ENCODE peak calls at places on chromosomes 4 and X, in five cellular contexts. X, E, S, N and F are unnamed samples.

GRCh38 chrX:110509778-110510510 is 151.3 kb downstream of the RTL9 start:
- DNase-seq in X (no peak), E (no peak), S (no peak), N (no peak), F (no peak)

GRCh38 chr4:3434891-3435683 is 6.7 kb upstream of the HGFAC start:
- DNase-seq in X (peak; percentile 34), E (no peak), S (no peak), N (no peak), F (no peak)

GRCh38 chrX:19883878-19884277 is 3.5 kb downstream of the SH3KBP1 start:
- DNase-seq in X (no peak), E (peak; percentile 43), S (no peak), N (no peak), F (no peak)

GRCh38 chrX:43552166-43552565 is 103.9 kb upstream of the MAOA start:
- DNase-seq in X (no peak), E (no peak), S (no peak), N (peak; percentile 25), F (no peak)

GRCh38 chrX:44767308-44767707 is 76.5 kb upstream of the DUSP21 start:
- DNase-seq in X (no peak), E (no peak), S (no peak), N (no peak), F (no peak)

GRCh38 chr4:86493460-86493859 is 100.7 kb upstream of the PTPN13 start:
- DNase-seq in X (no peak), E (no peak), S (no peak), N (no peak), F (no peak)

GRCh38 chr4:110287130-110287529 is 88.7 kb upstream of the ELOVL6 start:
- DNase-seq in X (no peak), E (peak; percentile 44), S (no peak), N (no peak), F (no peak)

GRCh38 chrX:30904632-30905031 is 15.6 kb upstream of the TAB3 start:
- DNase-seq in X (no peak), E (no peak), S (no peak), N (no peak), F (no peak)

GRCh38 chrX:36684053-36684452 is 324.1 kb upstream of the FAM47C start:
- DNase-seq in X (no peak), E (no peak), S (no peak), N (no peak), F (no peak)

GRCh38 chr4:121726642-121727268 is 30.0 kb upstream of the ANXA5 start:
- DNase-seq in X (peak; percentile 50), E (peak; percentile 61), S (peak; percentile 22), N (peak; percentile 64), F (peak; percentile 79)

GRCh38 chr4:155675709-155676429 is 9.2 kb downstream of the GUCY1A1 start:
- DNase-seq in X (no peak), E (no peak), S (no peak), N (no peak), F (no peak)

GRCh38 chrX:71616672-71617529 is 1.4 kb downstream of the CXCR3 start:
- DNase-seq in X (no peak), E (no peak), S (peak; percentile 32), N (peak; percentile 31), F (no peak)

GRCh38 chr4:176561368-176561767 is 231.4 kb downstream of the VEGFC start:
- DNase-seq in X (no peak), E (no peak), S (no peak), N (no peak), F (no peak)

GRCh38 chr4:104976258-104976657 is 170.4 kb upstream of the TET2 start:
- DNase-seq in X (no peak), E (no peak), S (no peak), N (no peak), F (no peak)

GRCh38 chr4:73836373-73837269 is at the start of gene CXCL6:
- DNase-seq in X (no peak), E (no peak), S (no peak), N (no peak), F (peak; percentile 40)

GRCh38 chrX:72271812-72272211 is 5.2 kb downstream of the RPS4X start:
- DNase-seq in X (no peak), E (no peak), S (no peak), N (no peak), F (no peak)

GRCh38 chrX:1649623-1650022 is 34.8 kb downstream of the ASMT start:
- DNase-seq in X (no peak), E (no peak), S (no peak), N (no peak), F (no peak)

GRCh38 chrX:7147431-7147977 is at the start of gene STS:
- DNase-seq in X (no peak), E (no peak), S (peak; percentile 39), N (no peak), F (peak; percentile 11)

GRCh38 chrX:6226646-6227444 is 1.8 kb downstream of the NLGN4X start:
- DNase-seq in X (no peak), E (no peak), S (peak; percentile 68), N (no peak), F (no peak)

GRCh38 chr4:100469555-100469954 is 48.3 kb downstream of the EMCN start:
- DNase-seq in X (no peak), E (no peak), S (no peak), N (no peak), F (no peak)

GRCh38 chr4:151087467-151087866 is 12.0 kb upstream of the RPS3A start:
- DNase-seq in X (no peak), E (no peak), S (no peak), N (no peak), F (no peak)

GRCh38 chrX:19863237-19864223 is 23.9 kb downstream of the SH3KBP1 start:
- DNase-seq in X (no peak), E (no peak), S (no peak), N (no peak), F (no peak)

GRCh38 chr4:152691761-152692160 is 12.0 kb upstream of the TMEM154 start:
- DNase-seq in X (no peak), E (no peak), S (no peak), N (peak; percentile 20), F (no peak)

GRCh38 chrX:13899607-13900006 is 82.7 kb upstream of the GPM6B start:
- DNase-seq in X (no peak), E (no peak), S (no peak), N (no peak), F (peak; percentile 15)

GRCh38 chr4:53119685-53120084 is 246.2 kb downstream of the SCFD2 start:
- DNase-seq in X (no peak), E (no peak), S (no peak), N (peak; percentile 40), F (no peak)

GRCh38 chr4:184016742-184017668 is 111.9 kb downstream of the STOX2 start:
- DNase-seq in X (no peak), E (no peak), S (peak; percentile 71), N (no peak), F (no peak)

GRCh38 chr4:108556588-108557200 is 63.7 kb upstream of the RPL34 start:
- DNase-seq in X (no peak), E (no peak), S (no peak), N (no peak), F (no peak)

GRCh38 chr4:172601195-172601594 is 567.4 kb upstream of the GALNT7 start:
- DNase-seq in X (no peak), E (no peak), S (no peak), N (no peak), F (no peak)

DNA sequence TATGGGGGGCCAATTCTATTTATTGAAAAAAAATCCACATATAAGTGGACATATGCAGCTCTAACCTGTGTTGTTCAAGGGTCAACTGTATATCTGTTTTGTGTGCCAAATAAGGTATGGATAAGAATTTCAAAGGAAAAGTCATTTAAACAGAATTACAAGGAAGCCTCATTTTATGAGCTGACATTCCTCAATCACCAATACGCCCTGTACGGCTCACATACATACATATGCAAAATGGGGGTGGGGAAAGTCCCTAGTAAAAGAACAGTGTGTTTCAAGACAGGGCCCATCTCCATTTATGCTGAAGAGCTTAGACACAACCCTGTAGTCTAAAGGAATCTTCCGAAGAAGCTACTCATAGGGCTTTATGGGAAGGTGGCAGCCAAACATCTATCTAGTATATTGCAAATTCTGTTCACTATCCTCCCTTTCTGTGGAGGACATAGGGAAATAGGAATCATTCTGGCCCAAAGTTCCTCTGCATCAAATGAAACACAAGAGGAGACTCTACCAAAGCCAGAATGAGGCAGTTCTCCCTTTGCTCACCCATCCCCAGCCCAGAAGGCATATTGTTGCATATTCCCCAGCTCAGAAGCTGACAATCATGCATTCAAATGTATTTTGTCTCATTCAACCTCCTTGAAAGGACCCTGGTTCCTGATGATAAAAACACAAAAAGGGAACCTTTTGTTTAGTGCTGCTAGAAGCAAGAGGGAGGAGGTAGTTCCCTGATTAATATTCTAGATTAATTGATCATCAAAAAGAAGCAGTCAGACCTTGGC is 13.7 kb upstream of the ZBTB33 start:
- DNase-seq in X (no peak), E (no peak), S (no peak), N (no peak), F (no peak)
- H3K36me3 ChIP-seq in X (peaks cover 15% of the 10 kb centered on the region), E (no peaks in the 10 kb centered on the region), S (no peaks in the 10 kb centered on the region), N (peaks cover 5% of the 10 kb centered on the region), F (no peaks in the 10 kb centered on the region)

GRCh38 chr4:16852168-16852567 is 46.3 kb downstream of the LDB2 start:
- DNase-seq in X (no peak), E (no peak), S (no peak), N (no peak), F (peak; percentile 40)

GRCh38 chr4:16853653-16854052 is 44.8 kb downstream of the LDB2 start:
- DNase-seq in X (no peak), E (no peak), S (no peak), N (no peak), F (no peak)

GRCh38 chr4:16857425-16857824 is 41.0 kb downstream of the LDB2 start:
- DNase-seq in X (no peak), E (no peak), S (no peak), N (no peak), F (peak; percentile 22)

GRCh38 chr4:16858275-16858752 is 40.1 kb downstream of the LDB2 start:
- DNase-seq in X (no peak), E (no peak), S (no peak), N (no peak), F (peak; percentile 98)

DNA sequence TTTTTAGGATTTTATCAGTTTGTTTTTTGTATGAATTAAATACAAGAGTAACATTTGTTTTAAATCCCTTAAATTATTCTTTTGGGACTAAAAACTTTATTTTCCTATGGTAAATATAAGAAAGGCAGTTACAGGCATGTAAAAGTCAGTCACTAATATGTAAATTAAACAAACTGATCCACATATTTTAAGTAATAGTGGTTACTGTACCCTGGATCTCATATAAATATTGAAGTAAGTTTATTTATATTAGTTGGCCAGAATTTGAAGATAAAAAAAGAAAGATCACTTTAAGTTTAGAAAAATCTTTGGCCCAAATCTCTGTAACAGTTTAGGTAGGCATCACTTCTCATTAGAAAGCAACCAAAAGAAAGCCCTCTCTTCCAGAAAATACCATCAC is 45.8 kb downstream of the LDB2 start:
- DNase-seq in X (no peak), E (no peak), S (no peak), N (no peak), F (no peak)
- TF ChIP-seq MAX in X (no peak), E (no peak), S (no peak), N (no peak), F (no peak)

GRCh38 chr4:8538076-8538702 is 42.0 kb upstream of the GPR78 start:
- DNase-seq in X (no peak), E (no peak), S (no peak), N (no peak), F (no peak)
- H3K4me1 ChIP-seq in X (no peaks in the 10 kb centered on the region), E (peaks cover 35% of the 10 kb centered on the region), S (peaks cover 7% of the 10 kb centered on the region), N (no peaks in the 10 kb centered on the region), F (no peaks in the 10 kb centered on the region)

DNA sequence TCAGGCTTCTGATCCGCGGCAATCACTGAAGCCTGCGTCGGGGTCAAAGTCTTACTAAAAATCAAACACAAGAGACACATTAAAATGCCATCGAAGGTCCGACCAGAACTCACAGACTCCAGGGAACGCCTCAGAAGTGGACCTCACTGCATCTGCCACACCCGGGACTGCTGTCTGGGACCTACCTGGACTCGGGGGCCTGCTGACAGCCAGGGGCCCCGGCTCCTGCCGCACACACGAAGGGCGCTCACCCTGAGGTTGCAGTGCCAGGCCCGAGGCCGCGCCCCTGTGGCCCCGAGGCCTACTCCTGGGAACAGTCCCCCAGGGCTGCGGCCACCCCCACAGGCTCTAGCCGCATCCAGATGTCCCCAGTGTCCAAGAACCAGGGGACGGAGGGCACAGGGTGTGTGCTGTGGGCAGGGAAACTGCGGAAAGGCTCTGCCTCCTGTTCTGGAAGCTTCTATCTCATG is 7.4 kb downstream of the CTBP1 start:
- DNase-seq in X (no peak), E (no peak), S (peak; percentile 22), N (no peak), F (no peak)
- H3K36me3 ChIP-seq in X (peaks cover 59% of the 10 kb centered on the region), E (peaks cover 4% of the 10 kb centered on the region), S (no peaks in the 10 kb centered on the region), N (peaks cover 40% of the 10 kb centered on the region), F (peaks cover 3% of the 10 kb centered on the region)